ENCODE peak calls at places on chromosomes 2 and 18, in four cellular contexts. A is activated naive CD8-positive, alpha-beta T cell treated with anti-CD3 and anti-CD28 coated beads, Interleukin-2, amount 50 U/mL, for 24 hours; I is T-helper 1 cell; F is WTC11. O is an unnamed sample.

GRCh38 chr18:38565513-38565912 is 999.9 kb upstream of the CELF4 start:
- DNase-seq in F (no peak), I (no peak), A (no peak), O (no peak)

GRCh38 chr2:220036431-220036830 is 409.0 kb downstream of the SLC4A3 start:
- DNase-seq in F (no peak), I (no peak), A (no peak), O (no peak)

GRCh38 chr18:9736942-9737813 is 29.1 kb downstream of the RAB31 start:
- DNase-seq in F (no peak), I (no peak), A (no peak), O (no peak)

GRCh38 chr2:33292981-33293586 is 183.4 kb upstream of the RASGRP3 start:
- DNase-seq in A (no peak), F (no peak), I (no peak), O (no peak)

GRCh38 chr18:75211002-75211621 is 515 bp downstream of the TSHZ1 start:
- DNase-seq in A (peak), I (peak), F (no peak), O (no peak)

GRCh38 chr18:22813648-22814328 is 119.3 kb upstream of the RBBP8 start:
- DNase-seq in I (no peak), F (no peak), A (no peak), O (no peak)

GRCh38 chr2:44926957-44927356 is 14.5 kb upstream of the SIX3 start:
- DNase-seq in I (no peak), F (peak), A (no peak), O (no peak)

GRCh38 chr2:4501525-4501924 is 798.1 kb downstream of the DCDC2C start:
- DNase-seq in A (no peak), I (no peak), F (no peak), O (no peak)

GRCh38 chr2:217951521-217952247 is 51.1 kb downstream of the TNS1 start:
- DNase-seq in I (no peak), F (no peak), A (no peak), O (no peak)

GRCh38 chr2:84970956-84971798 is at the start of gene KCMF1:
- DNase-seq in I (peak), F (peak), A (peak), O (peak)

GRCh38 chr2:177495945-177496344 is 103.4 kb downstream of the AGPS start:
- DNase-seq in A (no peak), F (no peak), I (no peak), O (no peak)

GRCh38 chr2:232335859-232336215 is 42.7 kb upstream of the ALPP start:
- DNase-seq in I (no peak), F (no peak), A (no peak), O (no peak)

GRCh38 chr2:133633851-133634250 is 65.6 kb upstream of the NCKAP5 start:
- DNase-seq in A (no peak), F (no peak), I (no peak), O (no peak)